ENCODE peak calls at places on chromosomes 12 and 14, in eight cellular contexts. C is pancreas, P is upper lobe of right lung, O is MCF 10A, G is lower lobe of right lung, Z is left ventricle myocardium inferior, N is AG04450, V is neural crest cell. L is an unnamed sample.

GRCh38 chr12:115135800-115136211 is 451.8 kb upstream of the TBX3 start:
- DNase-seq in C (no peak), P (peak), O (peak), G (peak), Z (peak), N (peak), V (no peak), L (peak)

GRCh38 chr12:29807125-29807524 is 23.4 kb upstream of the TMTC1 start:
- DNase-seq in C (no peak), P (no peak), O (peak), G (no peak), Z (no peak), N (no peak), V (no peak), L (no peak)

GRCh38 chr12:118850244-118850825 is 131.0 kb upstream of the SRRM4 start:
- DNase-seq in C (no peak), P (no peak), O (peak), G (peak), Z (no peak), N (no peak), V (peak), L (peak)

GRCh38 chr12:51865470-51865745 is 16.9 kb upstream of the FIGNL2 start:
- DNase-seq in C (no peak), P (peak), O (no peak), G (no peak), Z (no peak), N (no peak), V (no peak), L (no peak)

GRCh38 chr14:92625213-92625612 is 111.6 kb downstream of the RIN3 start:
- DNase-seq in C (no peak), P (no peak), O (peak), G (no peak), Z (no peak), N (peak), V (no peak), L (no peak)

GRCh38 chr14:105023791-105024480 is 3.1 kb upstream of the CDCA4 start:
- DNase-seq in C (no peak), P (no peak), O (peak), G (no peak), Z (no peak), N (no peak), V (no peak), L (no peak)

GRCh38 chr12:20463920-20464524 is 95.7 kb downstream of the PDE3A start:
- DNase-seq in C (no peak), P (no peak), O (peak), G (no peak), Z (no peak), N (no peak), V (no peak), L (no peak)

GRCh38 chr12:77687346-77687745 is 143.3 kb upstream of the NAV3 start:
- DNase-seq in C (no peak), P (no peak), O (no peak), G (no peak), Z (no peak), N (no peak), V (no peak), L (no peak)

GRCh38 chr12:71157601-71158233 is at the start of gene TSPAN8:
- DNase-seq in C (no peak), P (no peak), O (no peak), G (no peak), Z (no peak), N (no peak), V (no peak), L (no peak)

GRCh38 chr12:93154753-93155475 is 222.8 kb upstream of the NUDT4 start:
- DNase-seq in C (no peak), P (no peak), O (peak), G (no peak), Z (no peak), N (no peak), V (no peak), L (no peak)

GRCh38 chr14:92456215-92457017 is 57.2 kb upstream of the RIN3 start:
- DNase-seq in C (no peak), P (peak), O (peak), G (peak), Z (peak), N (peak), V (peak), L (peak)

GRCh38 chr14:20477211-20477876 is 8.1 kb downstream of the PNP start:
- DNase-seq in C (no peak), P (peak), O (no peak), G (peak), Z (peak), N (no peak), V (no peak), L (no peak)

DNA sequence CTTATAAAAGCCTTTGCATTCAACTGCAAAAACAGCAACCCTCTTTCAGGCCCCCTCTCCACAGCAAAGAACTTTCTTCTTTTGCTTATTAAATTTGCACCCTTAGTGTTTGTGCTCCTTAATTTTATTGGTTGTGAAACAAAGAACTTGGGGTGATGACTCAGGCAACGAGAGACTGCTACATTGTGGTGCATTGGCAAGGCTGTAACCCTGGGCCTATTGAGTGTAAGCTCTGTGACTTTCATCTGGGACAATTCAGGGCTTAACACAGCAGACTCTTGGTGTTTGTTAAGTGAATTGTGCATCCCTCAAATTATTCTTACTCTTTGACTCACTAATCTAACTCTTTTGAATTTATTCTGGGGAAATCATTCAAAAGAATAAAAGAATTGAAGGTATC is 149.2 kb downstream of the RPAP3 start:
- DNase-seq in C (no peak), P (no peak), O (peak), G (no peak), Z (no peak), N (no peak), V (no peak), L (no peak)
- TF ChIP-seq CTCF in C (no peak), P (no peak), O (no peak), G (no peak), Z (no peak), N (no peak), V (no peak), L (no peak)

GRCh38 chr12:6458281-6459003 is 6.6 kb downstream of the TAPBPL start:
- DNase-seq in C (no peak), P (no peak), O (no peak), G (no peak), Z (no peak), N (no peak), V (no peak), L (no peak)
- TF ChIP-seq CTCF in C (no peak), P (no peak), O (no peak), G (no peak), Z (no peak), N (no peak), V (no peak), L (no peak)

GRCh38 chr12:116421785-116422538 is 137.2 kb upstream of the MAP1LC3B2 start:
- DNase-seq in C (no peak), P (no peak), O (no peak), G (no peak), Z (no peak), N (no peak), V (no peak), L (no peak)

GRCh38 chr12:116426391-116427136 is 132.6 kb upstream of the MAP1LC3B2 start:
- DNase-seq in C (no peak), P (no peak), O (peak), G (no peak), Z (peak), N (peak), V (no peak), L (peak)

GRCh38 chr12:116425256-116426193 is 133.7 kb upstream of the MAP1LC3B2 start:
- DNase-seq in C (no peak), P (no peak), O (no peak), G (no peak), Z (no peak), N (no peak), V (no peak), L (no peak)

GRCh38 chr12:116420476-116420875 is 138.7 kb upstream of the MAP1LC3B2 start:
- DNase-seq in C (no peak), P (no peak), O (no peak), G (no peak), Z (no peak), N (no peak), V (no peak), L (no peak)

GRCh38 chr12:116423053-116423452 is 136.1 kb upstream of the MAP1LC3B2 start:
- DNase-seq in C (no peak), P (no peak), O (peak), G (no peak), Z (no peak), N (no peak), V (no peak), L (no peak)
- TF ChIP-seq CTCF in C (no peak), P (no peak), O (no peak), G (no peak), Z (no peak), N (no peak), V (no peak), L (no peak)

GRCh38 chr12:99920561-99920960 is 64.2 kb downstream of the ANKS1B start:
- DNase-seq in C (no peak), P (no peak), O (no peak), G (no peak), Z (no peak), N (no peak), V (no peak), L (no peak)
- TF ChIP-seq CTCF in C (no peak), P (no peak), O (no peak), G (no peak), Z (no peak), N (no peak), V (no peak), L (no peak)

DNA sequence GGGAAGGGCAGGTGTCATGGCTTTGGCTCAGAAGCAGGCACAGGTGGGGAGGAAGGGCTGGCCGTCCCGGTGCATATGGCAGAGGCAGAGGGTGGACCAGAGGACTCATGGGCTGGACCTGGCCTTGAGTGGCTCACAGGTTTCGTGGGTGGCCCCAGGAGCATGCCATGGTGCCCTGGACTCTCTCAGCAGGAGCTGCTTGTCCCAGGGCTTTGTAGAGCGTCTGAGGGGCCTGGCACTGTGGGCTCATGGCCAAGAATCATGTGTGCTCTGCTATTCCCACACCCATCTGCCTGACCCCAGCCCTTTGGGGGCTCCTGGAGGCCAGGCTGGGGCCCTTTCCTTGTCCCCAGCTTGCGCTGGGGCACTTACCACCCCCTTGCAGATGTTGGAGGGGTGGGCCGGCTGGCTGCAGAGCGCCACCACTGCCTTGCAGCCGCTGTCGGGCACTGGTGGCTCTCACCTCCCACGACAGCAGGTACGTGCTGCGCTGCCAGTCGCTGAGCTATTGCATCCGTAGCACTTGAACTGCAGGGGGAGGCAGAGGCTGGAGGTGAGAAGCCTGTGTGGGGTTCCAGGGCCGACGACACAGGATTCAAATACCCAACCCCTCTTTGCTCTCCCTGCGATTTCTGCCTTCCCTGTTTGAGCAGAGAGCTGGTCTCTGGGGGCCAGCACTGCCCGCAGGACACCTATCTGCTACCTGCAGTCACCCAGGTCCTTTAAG is 187.4 kb upstream of the PRMT8 start:
- DNase-seq in C (no peak), P (no peak), O (no peak), G (no peak), Z (no peak), N (no peak), V (no peak), L (peak)
- TF ChIP-seq CTCF in C (no peak), P (no peak), O (no peak), G (no peak), Z (no peak), N (peak), V (peak), L (no peak)

DNA sequence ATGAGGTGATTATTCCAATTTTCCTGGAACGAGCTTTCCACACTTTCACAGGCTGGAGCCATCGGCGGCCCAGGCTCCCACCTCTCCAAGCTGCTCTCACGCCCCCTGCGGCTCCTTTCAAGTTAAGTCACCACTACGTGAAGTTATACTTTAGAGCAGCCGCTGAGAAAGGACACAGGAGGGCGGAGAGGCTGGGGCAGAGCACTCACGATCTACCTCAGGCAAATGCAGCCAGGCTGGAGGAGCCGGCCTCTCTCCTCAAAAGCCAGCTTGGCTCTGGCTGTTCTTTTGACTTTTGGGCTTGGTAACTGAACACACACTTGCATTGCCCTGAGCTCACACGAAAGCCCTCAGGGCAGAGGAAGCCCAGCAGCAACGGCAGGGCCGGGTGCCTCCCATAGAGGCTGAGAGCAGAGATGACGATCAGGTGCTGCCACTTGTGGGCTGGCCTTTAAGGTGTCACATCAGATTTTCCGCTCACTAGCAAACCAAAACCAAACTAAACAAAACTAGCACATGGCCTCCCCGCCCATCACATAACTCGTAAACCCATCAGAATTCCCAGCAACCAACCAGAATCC is 75.2 kb downstream of the PITPNM2 start:
- DNase-seq in C (no peak), P (peak), O (no peak), G (peak), Z (no peak), N (no peak), V (peak), L (peak)
- TF ChIP-seq CTCF in C (no peak), P (peak), O (no peak), G (no peak), Z (peak), N (no peak), V (peak), L (peak)

GRCh38 chr12:124566181-124567034 is 1.0 kb downstream of the NCOR2 start:
- DNase-seq in C (peak), P (peak), O (peak), G (peak), Z (peak), N (peak), V (peak), L (peak)
- TF ChIP-seq CTCF in C (no peak), P (peak), O (no peak), G (no peak), Z (peak), N (no peak), V (no peak), L (no peak)

GRCh38 chr14:90814806-90815566 is 1.2 kb downstream of the TTC7B start:
- DNase-seq in C (no peak), P (no peak), O (no peak), G (no peak), Z (no peak), N (no peak), V (no peak), L (no peak)

GRCh38 chr14:90815567-90815816 is 738 bp downstream of the TTC7B start:
- DNase-seq in C (no peak), P (no peak), O (no peak), G (no peak), Z (no peak), N (no peak), V (no peak), L (no peak)

GRCh38 chr14:90818715-90819114 is 2.5 kb upstream of the TTC7B start:
- DNase-seq in C (no peak), P (no peak), O (no peak), G (no peak), Z (no peak), N (no peak), V (no peak), L (no peak)

GRCh38 chr14:90815817-90816662 is at the start of gene TTC7B:
- DNase-seq in C (peak), P (peak), O (peak), G (peak), Z (peak), N (no peak), V (peak), L (peak)

DNA sequence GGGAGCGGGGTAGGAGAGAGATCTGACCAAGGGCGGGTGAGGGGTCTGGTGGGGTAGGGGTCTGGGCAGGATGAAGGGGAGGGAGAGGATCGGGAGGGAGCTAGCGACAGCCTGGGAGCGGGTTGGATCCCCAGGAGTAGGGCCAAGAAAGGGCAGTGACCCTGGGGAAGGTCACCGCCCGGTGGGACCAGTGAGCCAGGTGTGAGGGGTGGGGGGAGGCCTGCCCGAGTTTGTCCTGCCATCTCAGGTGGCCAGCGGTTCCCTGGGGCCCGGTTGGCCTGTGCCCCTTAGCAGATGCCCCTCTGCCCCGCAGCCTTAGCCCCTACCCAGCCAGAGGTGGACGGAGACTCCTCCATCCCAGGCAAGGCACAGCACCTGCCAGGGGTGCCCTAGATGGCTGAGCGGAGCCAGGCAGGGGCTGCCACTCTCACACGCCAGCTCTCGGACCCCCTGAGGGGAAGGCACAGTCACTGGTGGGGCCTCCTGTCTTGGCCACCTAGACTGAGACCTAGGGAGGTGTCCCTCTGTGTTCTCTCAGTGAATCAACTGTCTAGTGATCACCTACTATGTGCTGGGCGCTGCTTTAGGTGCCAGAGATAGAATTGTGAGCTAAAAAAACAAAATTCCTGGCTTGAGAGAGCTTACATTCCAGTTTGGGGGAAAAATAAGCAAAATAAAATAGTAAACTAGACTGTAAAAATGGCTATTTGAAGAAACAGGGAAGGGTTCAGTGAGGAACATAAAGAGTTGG is 631 bp upstream of the TTC7B start:
- DNase-seq in C (peak), P (no peak), O (no peak), G (no peak), Z (no peak), N (no peak), V (no peak), L (no peak)
- TF ChIP-seq CTCF in C (no peak), P (no peak), O (no peak), G (peak), Z (no peak), N (no peak), V (peak), L (no peak)

GRCh38 chr12:56751712-56752598 is at the start of gene PRIM1:
- DNase-seq in C (peak), P (peak), O (peak), G (peak), Z (peak), N (peak), V (peak), L (peak)
- TF ChIP-seq CTCF in C (no peak), P (peak), O (peak), G (peak), Z (peak), N (peak), V (peak), L (no peak)

GRCh38 chr12:130686511-130686981 is 29.6 kb downstream of the RIMBP2 start:
- DNase-seq in C (no peak), P (no peak), O (no peak), G (no peak), Z (no peak), N (no peak), V (no peak), L (no peak)
- TF ChIP-seq CTCF in C (no peak), P (no peak), O (no peak), G (no peak), Z (no peak), N (no peak), V (no peak), L (no peak)